ENCODE peak calls at places on chromosomes 4 and X, in six cellular contexts. I, R, Q, G, O and A are unnamed samples.

GRCh38 chr4:165493359-165493758 is 114.6 kb downstream of the CPE start:
- DNase-seq in G (peak), Q (peak), I (peak), O (peak), R (peak), A (peak)

GRCh38 chr4:38752393-38752961 is 30.3 kb downstream of the TLR10 start:
- DNase-seq in O (peak), R (peak), I (no peak), Q (no peak), G (no peak), A (peak)

GRCh38 chr4:108247511-108248088 is 78.9 kb upstream of the LEF1 start:
- DNase-seq in O (peak), I (peak), Q (peak), G (peak), R (peak), A (peak)

GRCh38 chr4:40227284-40227683 is 30.5 kb downstream of the RHOH start:
- DNase-seq in Q (no peak), O (no peak), G (no peak), R (no peak), I (no peak), A (peak)

GRCh38 chr4:41363384-41363981 is 106.8 kb downstream of the UCHL1 start:
- DNase-seq in R (peak), Q (peak), G (no peak), I (no peak), O (no peak), A (no peak)

GRCh38 chrX:43750248-43750676 is 94.2 kb downstream of the MAOA start:
- DNase-seq in O (peak), Q (peak), R (peak), G (peak), I (peak), A (peak)

GRCh38 chrX:119880552-119881437 is 9.2 kb downstream of the NDUFA1 start:
- DNase-seq in R (peak), O (peak), Q (peak), G (peak), I (peak), A (peak)

GRCh38 chr4:177728361-177729152 is 286.3 kb upstream of the AGA start:
- DNase-seq in R (no peak), G (peak), I (peak), Q (peak), O (peak), A (no peak)

GRCh38 chrX:23802431-23802830 is 19.5 kb downstream of the SAT1 start:
- DNase-seq in G (no peak), O (no peak), I (no peak), R (no peak), Q (no peak), A (peak)

GRCh38 chrX:17596051-17596450 is 141.2 kb upstream of the SCML1 start:
- DNase-seq in I (no peak), Q (no peak), G (no peak), O (peak), R (no peak), A (no peak)

GRCh38 chr4:65089666-65090065 is 580.6 kb downstream of the EPHA5 start:
- DNase-seq in O (peak), R (peak), I (peak), Q (no peak), G (no peak), A (peak)

GRCh38 chr4:138096384-138097062 is 145.6 kb downstream of the SLC7A11 start:
- DNase-seq in G (no peak), Q (no peak), I (no peak), R (no peak), O (no peak), A (no peak)

DNA sequence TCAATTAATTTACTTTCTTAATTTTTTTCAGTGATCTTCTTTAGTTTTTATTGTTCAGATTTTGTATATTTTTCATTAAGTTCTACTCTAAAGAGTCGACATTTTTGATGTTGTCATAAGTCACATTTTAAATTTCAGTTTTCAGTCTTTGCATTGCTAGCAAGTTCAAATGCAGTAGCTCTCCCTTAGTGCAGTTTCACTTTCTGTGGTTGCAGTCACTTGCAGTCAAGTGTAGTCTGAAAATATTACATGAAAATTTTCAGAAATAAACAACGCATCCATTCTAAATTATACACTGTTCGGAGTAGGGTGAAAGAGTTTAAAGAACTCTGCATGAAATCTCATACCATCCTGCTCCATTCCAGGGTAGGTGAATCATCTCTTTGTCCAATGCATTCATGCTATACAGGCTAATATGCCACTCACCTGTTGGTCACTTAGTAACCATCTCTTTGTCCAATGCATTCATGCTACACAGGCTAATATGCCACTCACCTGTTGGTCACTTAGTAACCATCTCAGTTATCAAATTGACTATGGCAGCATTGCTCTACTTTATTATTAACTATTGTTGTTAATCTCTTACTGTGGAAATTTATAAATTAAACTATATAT is 356.9 kb downstream of the STPG2 start:
- DNase-seq in O (no peak), I (no peak), G (no peak), R (no peak), Q (no peak), A (peak)
- TF ChIP-seq EZH2 in O (no peak), I (no peak), G (no peak), R (no peak), Q (no peak), A (no peak)

DNA sequence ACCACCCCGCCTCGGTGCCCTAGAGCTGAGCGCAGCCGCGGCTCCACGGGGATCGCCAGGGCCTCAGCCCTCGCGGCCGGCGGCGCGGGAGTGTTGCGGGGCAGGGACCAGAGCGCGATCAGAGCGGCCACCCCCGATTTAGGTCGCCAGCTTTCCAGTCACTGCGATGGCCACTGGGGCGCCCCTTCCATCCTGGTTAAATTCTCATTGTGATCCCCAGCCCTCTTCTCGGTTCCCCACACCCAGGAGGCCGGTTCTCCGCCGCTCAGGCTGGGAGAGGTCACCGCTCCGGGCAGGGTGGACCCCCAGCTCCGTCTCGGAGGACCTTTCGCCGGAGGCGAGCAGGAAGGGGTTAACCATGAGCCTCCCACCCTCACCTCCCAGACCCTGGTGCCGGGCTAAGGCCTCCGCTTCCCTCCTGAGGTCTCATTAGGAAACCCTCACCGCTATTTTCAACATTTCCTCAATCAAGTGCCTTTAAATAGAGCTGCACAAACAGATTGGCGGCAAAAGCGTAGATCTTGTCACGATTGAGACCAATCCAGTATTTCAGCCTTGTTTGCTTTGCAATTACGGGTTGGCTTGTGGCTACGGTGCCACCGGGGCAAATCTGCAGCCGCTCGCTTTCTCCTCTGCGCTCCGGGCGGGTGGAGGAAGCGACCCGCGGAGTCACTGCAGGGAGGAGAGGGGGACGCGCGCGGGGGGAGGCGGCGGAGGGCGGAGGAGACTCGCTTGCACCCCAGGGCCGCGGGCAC is 8.3 kb upstream of the HAND2 start:
- DNase-seq in Q (peak), R (peak), O (no peak), G (no peak), I (no peak), A (peak)
- TF ChIP-seq EZH2 in Q (peak), R (peak), O (no peak), G (no peak), I (peak), A (no peak)

GRCh38 chr4:13540446-13541175 is 3.7 kb downstream of the NKX3-2 start:
- DNase-seq in R (no peak), I (no peak), O (no peak), Q (no peak), G (no peak), A (no peak)

GRCh38 chr4:13537832-13538177 is 6.5 kb downstream of the NKX3-2 start:
- DNase-seq in R (no peak), O (no peak), G (no peak), I (no peak), Q (peak), A (no peak)

GRCh38 chr4:13539721-13540445 is 4.4 kb downstream of the NKX3-2 start:
- DNase-seq in Q (peak), O (no peak), I (no peak), R (no peak), G (no peak), A (peak)

GRCh38 chr4:13538427-13538973 is 5.8 kb downstream of the NKX3-2 start:
- DNase-seq in Q (no peak), I (no peak), G (no peak), R (no peak), O (no peak), A (no peak)

DNA sequence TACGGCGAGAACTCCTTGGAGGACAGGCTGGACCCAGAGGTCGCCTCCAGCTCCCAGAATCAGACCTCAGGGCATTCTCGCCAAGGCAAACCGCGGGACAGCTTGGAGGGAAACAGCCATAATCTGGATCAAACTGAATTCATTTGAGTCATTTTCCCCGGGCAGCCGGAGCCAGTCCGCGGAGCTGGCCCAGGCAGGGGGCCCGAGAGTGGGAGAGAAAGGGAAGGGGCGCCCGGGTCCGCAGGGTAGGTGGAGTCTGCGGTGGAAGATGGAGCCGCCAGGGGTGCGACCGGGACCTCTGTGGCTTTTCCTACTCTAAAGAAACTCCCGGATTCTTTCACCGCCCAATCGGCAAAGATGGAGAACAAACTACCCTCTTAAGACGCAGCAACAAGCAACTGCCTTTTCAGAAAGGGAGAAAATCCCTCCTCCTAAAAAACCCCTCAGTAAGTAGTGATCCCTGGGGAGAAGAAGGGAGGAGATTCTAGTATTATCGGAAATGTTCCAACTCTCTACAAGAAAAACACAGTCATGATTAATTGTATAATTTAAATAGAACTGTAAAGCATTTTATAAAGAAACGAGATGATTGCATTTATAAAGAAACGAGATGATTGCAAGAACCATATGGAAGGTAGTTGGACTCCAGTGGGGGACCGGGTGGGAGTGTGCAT is 5.1 kb downstream of the NKX3-2 start:
- DNase-seq in G (no peak), O (no peak), I (no peak), Q (peak), R (peak), A (no peak)
- TF ChIP-seq EZH2 in G (no peak), O (peak), I (peak), Q (peak), R (peak), A (no peak)

DNA sequence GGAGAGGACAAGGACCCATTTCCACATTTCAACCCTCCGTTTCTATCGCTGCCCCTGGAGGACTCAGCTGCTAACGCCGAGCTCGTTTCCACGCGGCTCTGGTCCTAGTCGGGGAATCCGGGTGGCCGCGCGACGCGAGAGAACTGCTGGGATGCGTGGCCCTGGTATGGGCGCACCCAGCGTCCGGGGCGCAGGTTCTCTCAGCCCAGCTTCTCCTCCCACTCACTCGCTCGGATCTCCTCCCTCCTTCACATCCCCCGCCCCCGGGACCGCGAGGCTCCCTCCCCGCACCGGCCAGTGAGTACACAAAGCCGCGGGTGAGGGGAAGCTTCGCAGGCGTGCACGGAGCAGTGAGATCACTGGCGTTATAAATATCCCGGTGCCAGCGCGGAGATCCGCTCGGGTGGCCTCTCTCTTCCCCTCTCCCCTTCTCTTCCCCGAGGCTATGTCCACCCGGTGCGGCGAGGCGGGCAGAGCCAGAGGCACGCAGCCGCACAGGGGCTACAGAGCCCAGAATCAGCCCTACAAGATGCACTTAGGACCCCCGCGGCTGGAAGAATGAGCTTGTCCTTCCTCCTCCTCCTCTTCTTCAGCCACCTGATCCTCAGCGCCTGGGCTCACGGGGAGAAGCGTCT is at the start of gene FGF5:
- DNase-seq in G (no peak), R (peak), I (peak), O (peak), Q (peak), A (peak)
- TF ChIP-seq EZH2 in G (no peak), R (peak), I (peak), O (peak), Q (peak), A (no peak)

DNA sequence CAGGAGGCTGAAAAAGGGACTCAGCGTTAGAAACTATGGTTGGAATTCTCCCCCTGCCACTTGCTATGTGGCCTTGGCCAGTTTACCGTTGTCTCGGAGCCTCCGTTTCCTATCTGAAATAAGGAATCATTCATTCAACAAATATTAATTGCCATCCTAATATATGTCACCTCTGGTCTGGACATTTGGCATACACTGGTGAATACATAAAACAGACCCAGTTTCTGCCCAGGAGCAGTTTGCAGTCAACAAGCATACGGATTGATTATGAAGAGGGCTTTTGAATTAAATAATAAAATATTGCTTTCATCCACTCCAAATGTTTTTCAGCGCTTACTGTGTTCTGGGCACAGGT is 7.6 kb upstream of the GSX2 start:
- DNase-seq in R (no peak), Q (no peak), I (no peak), O (no peak), G (no peak), A (no peak)
- TF ChIP-seq EZH2 in R (peak), Q (peak), I (no peak), O (no peak), G (no peak), A (no peak)

GRCh38 chr4:102312447-102312846 is 32.8 kb downstream of the SLC39A8 start:
- DNase-seq in O (no peak), Q (no peak), R (no peak), G (no peak), I (no peak), A (no peak)

GRCh38 chr4:102308032-102308799 is 37.1 kb downstream of the SLC39A8 start:
- DNase-seq in Q (no peak), I (no peak), O (peak), R (no peak), G (no peak), A (no peak)

GRCh38 chr4:102315532-102315931 is 29.8 kb downstream of the SLC39A8 start:
- DNase-seq in I (no peak), Q (no peak), R (no peak), O (no peak), G (no peak), A (no peak)

GRCh38 chr4:102311407-102311806 is 33.9 kb downstream of the SLC39A8 start:
- DNase-seq in R (no peak), I (no peak), O (no peak), Q (no peak), G (no peak), A (no peak)

DNA sequence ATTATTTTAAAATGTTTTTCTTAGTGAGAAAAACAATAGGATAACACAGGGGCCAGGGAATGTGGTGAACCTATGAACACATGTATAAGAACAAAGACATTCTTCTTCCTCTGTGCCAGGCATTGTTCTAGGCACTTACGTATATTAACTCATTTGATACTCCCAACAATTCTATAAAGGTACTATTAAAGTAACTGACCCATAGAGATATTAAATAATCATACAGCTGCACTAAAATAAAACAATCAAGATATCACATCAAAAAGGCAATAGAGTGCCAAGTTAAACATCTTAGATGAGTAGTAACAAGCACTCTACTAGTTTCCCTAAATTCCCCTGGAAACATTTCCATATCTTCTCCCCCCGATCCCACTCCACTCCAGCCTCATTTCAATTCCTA is 33.4 kb downstream of the SLC39A8 start:
- DNase-seq in R (no peak), O (no peak), I (no peak), G (no peak), Q (no peak), A (no peak)
- TF ChIP-seq EZH2 in R (no peak), O (no peak), I (no peak), G (no peak), Q (no peak), A (no peak)

GRCh38 chrX:72307646-72308051 is 1.9 kb upstream of the CITED1 start:
- DNase-seq in R (peak), I (no peak), O (no peak), Q (peak), G (no peak), A (no peak)

GRCh38 chrX:72304877-72305276 is 837 bp downstream of the CITED1 start:
- DNase-seq in Q (peak), G (no peak), R (peak), O (no peak), I (no peak), A (no peak)

GRCh38 chrX:72305286-72306084 is at the start of gene CITED1:
- DNase-seq in R (peak), Q (peak), I (no peak), G (no peak), O (peak), A (peak)

GRCh38 chrX:72306851-72307645 is 1.3 kb upstream of the CITED1 start:
- DNase-seq in O (peak), G (peak), I (peak), Q (peak), R (peak), A (peak)

DNA sequence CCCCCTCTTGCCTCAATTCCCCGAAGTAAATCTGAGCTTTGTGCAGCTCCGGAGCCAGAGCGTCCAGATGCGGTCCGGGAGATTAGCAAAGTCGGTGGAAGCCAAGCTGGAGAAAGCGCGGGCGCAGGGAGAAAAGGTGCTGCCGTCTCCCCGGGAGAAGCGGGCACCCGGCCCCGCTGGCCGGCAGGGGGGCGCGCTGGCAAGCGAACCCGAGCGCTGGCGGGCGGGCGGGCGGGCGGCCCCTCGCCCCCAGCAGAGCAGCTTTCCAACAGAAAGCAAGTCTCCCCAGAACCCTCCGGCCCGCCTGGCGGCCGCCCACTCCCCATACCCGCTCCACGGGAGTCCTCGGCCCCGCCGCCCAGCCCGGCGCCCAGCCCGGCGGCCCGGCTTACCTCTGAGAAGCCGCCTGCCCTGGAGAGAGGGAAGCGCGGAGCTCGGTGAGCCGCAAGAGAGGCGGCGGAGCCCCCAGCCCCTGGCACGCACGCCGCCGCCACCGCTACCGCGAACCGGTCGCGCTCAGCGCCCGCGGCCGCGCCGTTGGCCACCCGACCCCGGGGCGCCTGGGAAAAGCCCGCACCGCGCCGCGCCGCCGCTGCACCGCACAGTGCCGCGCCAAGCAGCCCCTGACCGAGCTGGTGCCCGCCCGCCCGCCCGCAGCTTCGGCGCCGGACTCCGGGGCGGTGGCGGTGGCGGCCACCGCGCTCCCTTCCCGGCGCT is 529 bp upstream of the CITED1 start:
- DNase-seq in Q (peak), G (no peak), I (no peak), O (no peak), R (peak), A (no peak)
- TF ChIP-seq EZH2 in Q (peak), G (no peak), I (no peak), O (no peak), R (no peak), A (no peak)

DNA sequence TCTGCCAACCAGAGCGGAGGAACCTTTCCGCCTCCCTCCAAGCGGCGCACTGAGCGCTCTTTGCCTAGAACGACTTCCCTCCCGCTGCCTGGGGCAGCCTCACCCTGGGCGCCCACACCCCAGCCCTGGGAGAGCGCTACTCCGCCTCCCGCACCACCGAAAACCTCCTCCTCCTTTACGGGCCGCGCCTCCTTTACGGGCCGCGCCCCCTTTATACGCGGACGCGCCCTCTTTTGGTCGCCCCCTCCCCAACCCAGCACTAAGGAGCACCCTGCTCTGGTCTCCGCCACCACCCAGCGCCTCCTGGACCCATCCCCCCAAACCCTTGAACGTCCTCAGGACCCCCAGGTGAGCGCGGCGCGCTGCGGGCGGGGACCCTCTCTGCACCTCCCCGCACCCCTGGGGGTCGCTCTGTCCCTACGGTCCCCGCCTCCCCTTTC is 586 bp upstream of the NSG1 start:
- DNase-seq in I (peak), R (peak), Q (peak), O (peak), G (no peak), A (no peak)
- TF ChIP-seq EZH2 in I (no peak), R (peak), Q (no peak), O (no peak), G (no peak), A (no peak)